ENCODE peak calls at places on chromosomes 7 and 10, in ten cellular contexts. N is SK-N-SH; A is psoas muscle; I is transverse colon; U is colonic mucosa; B is Panc1; C is mesenchymal stem cell; R is breast epithelium; F is suprapubic skin; Z is naive thymus-derived CD4-positive, alpha-beta T cell. O is an unnamed sample. For H3K4me1, the result is how much of the 10 kb centered on the place peaks cover.

GRCh38 chr10:88902328-88902789 is 22.3 kb downstream of the STAMBPL1 start:
- DNase-seq in N (no peak), A (no peak), I (no peak), U (no peak), B (no peak), C (no peak), R (no peak), F (no peak), Z (no peak), O (no peak)

GRCh38 chr7:148334959-148335577 is 255.5 kb upstream of the C7orf33 start:
- DNase-seq in N (no peak), A (no peak), I (no peak), U (no peak), B (no peak), C (peak), R (no peak), F (no peak), Z (no peak), O (no peak)

GRCh38 chr10:72027498-72027897 is 60.9 kb downstream of the SPOCK2 start:
- DNase-seq in N (no peak), A (no peak), I (peak), U (peak), B (no peak), C (peak), R (no peak), F (no peak), Z (no peak), O (no peak)

GRCh38 chr7:89312561-89312960 is 517.0 kb upstream of the TEX47 start:
- DNase-seq in N (peak), A (no peak), I (no peak), U (no peak), B (no peak), C (no peak), R (no peak), F (no peak), Z (no peak), O (no peak)

GRCh38 chr7:15495170-15495569 is 66.6 kb downstream of the AGMO start:
- DNase-seq in N (peak), A (no peak), I (no peak), U (no peak), B (no peak), C (no peak), R (no peak), F (no peak), Z (no peak), O (no peak)

GRCh38 chr10:13095094-13095493 is 4.9 kb upstream of the OPTN start:
- DNase-seq in N (no peak), A (no peak), I (no peak), U (no peak), B (no peak), C (peak), R (no peak), F (no peak), Z (no peak), O (no peak)

GRCh38 chr7:42197391-42197790 is 39.6 kb downstream of the GLI3 start:
- DNase-seq in N (no peak), A (no peak), I (no peak), U (no peak), B (no peak), C (peak), R (no peak), F (no peak), Z (no peak), O (no peak)

GRCh38 chr7:18354686-18355085 is 140.9 kb upstream of the HDAC9 start:
- DNase-seq in N (no peak), A (no peak), I (no peak), U (no peak), B (no peak), C (peak), R (no peak), F (no peak), Z (no peak), O (no peak)

GRCh38 chr7:124857672-124858235 is 71.9 kb downstream of the POT1 start:
- DNase-seq in N (no peak), A (no peak), I (no peak), U (no peak), B (no peak), C (no peak), R (no peak), F (no peak), Z (no peak), O (no peak)

GRCh38 chr7:106012184-106012583 is 49.1 kb downstream of the CDHR3 start:
- DNase-seq in N (no peak), A (no peak), I (no peak), U (no peak), B (no peak), C (no peak), R (no peak), F (no peak), Z (no peak), O (no peak)

GRCh38 chr10:2020841-2021240 is 283.5 kb upstream of the ADARB2 start:
- DNase-seq in N (no peak), A (no peak), I (no peak), U (no peak), B (no peak), C (no peak), R (no peak), F (no peak), Z (no peak), O (no peak)

GRCh38 chr10:87752571-87752970 is 65.5 kb downstream of the ATAD1 start:
- DNase-seq in N (no peak), A (no peak), I (no peak), U (no peak), B (no peak), C (peak), R (no peak), F (no peak), Z (no peak), O (no peak)

GRCh38 chr7:101559586-101559985 is 69.5 kb downstream of the MYL10 start:
- DNase-seq in N (no peak), A (peak), I (no peak), U (no peak), B (no peak), C (no peak), R (no peak), F (peak), Z (no peak), O (no peak)

GRCh38 chr10:31020128-31020527 is 11.5 kb downstream of the ZNF438 start:
- DNase-seq in N (no peak), A (no peak), I (no peak), U (no peak), B (no peak), C (no peak), R (no peak), F (no peak), Z (no peak), O (no peak)

GRCh38 chr7:36245900-36246299 is 92.8 kb downstream of the EEPD1 start:
- DNase-seq in N (no peak), A (no peak), I (no peak), U (no peak), B (no peak), C (no peak), R (no peak), F (no peak), Z (no peak), O (no peak)

GRCh38 chr10:3651969-3652653 is 132.9 kb downstream of the KLF6 start:
- DNase-seq in N (no peak), A (no peak), I (no peak), U (no peak), B (no peak), C (no peak), R (no peak), F (no peak), Z (no peak), O (no peak)

GRCh38 chr10:127314797-127315196 is 118.4 kb upstream of the INSYN2A start:
- DNase-seq in N (no peak), A (no peak), I (no peak), U (no peak), B (no peak), C (no peak), R (no peak), F (no peak), Z (no peak), O (no peak)

GRCh38 chr7:66807736-66808135 is 67.2 kb downstream of the RABGEF1 start:
- DNase-seq in N (no peak), A (no peak), I (no peak), U (no peak), B (no peak), C (no peak), R (no peak), F (no peak), Z (no peak), O (no peak)

GRCh38 chr7:88429382-88429781 is 122.7 kb upstream of the STEAP4 start:
- DNase-seq in N (no peak), A (no peak), I (no peak), U (no peak), B (no peak), C (no peak), R (no peak), F (no peak), Z (no peak), O (no peak)

GRCh38 chr7:9097565-9098060 is 664.2 kb downstream of the NXPH1 start:
- DNase-seq in N (no peak), A (no peak), I (no peak), U (no peak), B (no peak), C (no peak), R (no peak), F (no peak), Z (no peak), O (no peak)

GRCh38 chr10:3347413-3348147 is 175.0 kb upstream of the PITRM1 start:
- DNase-seq in N (no peak), A (no peak), I (no peak), U (no peak), B (no peak), C (no peak), R (peak), F (no peak), Z (no peak), O (no peak)

GRCh38 chr10:101818958-101819633 is 852 bp upstream of the OGA start:
- DNase-seq in N (no peak), A (no peak), I (peak), U (peak), B (no peak), C (peak), R (no peak), F (no peak), Z (peak), O (no peak)

GRCh38 chr10:12419279-12419847 is 70.0 kb downstream of the CAMK1D start:
- DNase-seq in N (no peak), A (peak), I (no peak), U (no peak), B (peak), C (peak), R (no peak), F (peak), Z (no peak), O (peak)

GRCh38 chr7:29415215-29415614 is 148.4 kb upstream of the PRR15 start:
- DNase-seq in N (no peak), A (no peak), I (no peak), U (no peak), B (no peak), C (no peak), R (no peak), F (no peak), Z (no peak), O (no peak)

GRCh38 chr7:119996634-119997033 is 276.3 kb upstream of the KCND2 start:
- DNase-seq in N (no peak), A (no peak), I (no peak), U (no peak), B (no peak), C (peak), R (no peak), F (no peak), Z (no peak), O (no peak)

GRCh38 chr7:108310351-108310750 is 145.9 kb downstream of the NRCAM start:
- DNase-seq in N (no peak), A (no peak), I (no peak), U (no peak), B (no peak), C (peak), R (no peak), F (no peak), Z (no peak), O (no peak)

DNA sequence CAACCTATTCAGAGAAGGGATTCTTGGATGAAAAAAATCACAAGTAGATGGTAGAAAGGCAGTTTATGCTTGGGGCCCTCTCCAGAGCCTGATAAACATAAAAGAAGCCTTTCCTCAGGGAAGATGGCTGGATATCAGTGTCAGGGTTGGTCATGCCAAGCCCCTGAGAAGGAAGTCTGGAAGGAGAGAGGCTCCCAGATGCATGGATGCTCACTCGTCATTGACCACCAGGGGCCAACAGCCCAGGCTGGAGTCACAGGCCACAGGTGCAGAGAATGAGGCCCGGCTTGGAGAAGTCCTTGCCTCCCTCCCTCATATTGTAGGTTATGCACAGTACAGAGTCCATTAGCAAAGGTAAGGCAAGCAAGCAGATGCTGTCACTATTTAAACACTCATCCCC is 506.7 kb downstream of the GRID1 start:
- DNase-seq in N (no peak), A (no peak), I (no peak), U (no peak), B (no peak), C (no peak), R (no peak), F (no peak), Z (no peak), O (no peak)
- H3K27ac ChIP-seq in N (no peak), A (no peak), I (no peak), U (no peak), B (no peak), C (no peak), R (no peak), F (no peak), Z (no peak), O (no peak)

DNA sequence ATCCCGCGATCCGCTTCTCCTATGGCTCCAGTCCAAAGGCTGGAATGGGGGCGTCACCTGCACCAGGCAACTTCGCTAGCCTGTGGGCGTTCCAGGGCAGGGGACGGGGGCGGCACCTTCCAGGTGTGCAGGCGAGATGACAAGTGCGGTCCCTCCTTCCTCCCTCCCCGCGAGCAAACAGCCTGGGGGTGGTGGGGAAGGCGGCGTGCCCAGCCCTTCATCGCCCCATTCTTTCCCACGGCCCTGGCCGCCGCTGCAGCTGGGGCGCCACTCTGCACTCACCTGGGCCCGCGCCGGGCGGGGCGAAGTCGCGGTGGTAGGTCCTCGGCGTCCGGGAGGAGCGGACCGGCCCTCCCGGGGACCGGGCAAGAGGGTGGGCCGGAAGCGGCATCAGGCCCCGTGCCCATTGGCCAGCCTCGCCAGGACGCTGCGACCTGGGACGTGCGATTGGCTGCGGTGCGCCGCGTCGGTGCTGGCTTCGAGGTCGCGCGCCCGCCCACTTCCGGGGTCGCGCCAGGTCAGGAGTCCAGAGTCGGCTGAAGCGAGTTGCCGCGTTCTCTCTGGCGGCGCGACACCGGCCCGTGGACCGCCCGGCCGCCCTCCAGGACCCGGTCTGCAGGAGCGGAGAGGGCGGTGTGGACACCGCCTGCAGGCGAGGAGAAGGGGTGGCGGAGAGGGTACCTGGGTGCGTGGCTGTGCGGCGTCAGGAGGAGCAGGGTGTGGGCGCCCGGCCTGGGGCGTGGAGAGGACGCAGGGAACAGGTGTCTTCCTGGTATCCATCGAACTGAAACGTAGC is at the start of gene TECPR1:
- DNase-seq in N (peak), A (peak), I (peak), U (peak), B (peak), C (peak), R (peak), F (peak), Z (peak), O (peak)
- H3K4me1 ChIP-seq in N (under half), A (under half), I (under half), U (under half), B (under half), C (under half), R (under half), F (under half), Z (under half), O (under half)

DNA sequence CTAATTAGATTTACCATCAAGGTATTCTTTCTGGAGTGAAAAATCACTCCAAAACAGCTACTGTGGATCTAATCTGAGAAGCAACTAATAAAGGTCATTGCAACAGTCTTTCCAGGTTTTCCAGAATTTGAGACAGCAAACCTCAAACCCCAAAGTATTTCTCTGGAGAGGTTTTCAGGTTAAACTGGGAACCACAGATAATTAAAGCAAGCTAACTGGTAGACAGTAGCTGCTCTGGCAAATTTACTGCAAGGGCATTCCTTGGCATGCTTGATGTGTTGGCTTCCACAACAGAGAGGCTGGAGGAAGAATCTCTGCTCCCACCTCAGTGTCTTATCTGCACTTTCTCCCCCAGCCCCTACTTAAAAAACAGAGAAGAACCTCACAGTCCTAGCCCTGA is 140.0 kb upstream of the NRBF2 start:
- DNase-seq in N (no peak), A (no peak), I (no peak), U (no peak), B (no peak), C (no peak), R (no peak), F (no peak), Z (no peak), O (no peak)
- H3K27ac ChIP-seq in N (no peak), A (no peak), I (no peak), U (no peak), B (no peak), C (no peak), R (peak), F (peak), Z (no peak), O (no peak)

GRCh38 chr7:1618475-1618874 is 48.6 kb upstream of the PSMG3 start:
- DNase-seq in N (no peak), A (no peak), I (no peak), U (no peak), B (no peak), C (no peak), R (no peak), F (no peak), Z (no peak), O (no peak)
- H3K4me1 ChIP-seq in N (under half), A (under half), I (under half), U (under half), B (under half), C (under half), R (under half), F (under half), Z (under half), O (under half)

DNA sequence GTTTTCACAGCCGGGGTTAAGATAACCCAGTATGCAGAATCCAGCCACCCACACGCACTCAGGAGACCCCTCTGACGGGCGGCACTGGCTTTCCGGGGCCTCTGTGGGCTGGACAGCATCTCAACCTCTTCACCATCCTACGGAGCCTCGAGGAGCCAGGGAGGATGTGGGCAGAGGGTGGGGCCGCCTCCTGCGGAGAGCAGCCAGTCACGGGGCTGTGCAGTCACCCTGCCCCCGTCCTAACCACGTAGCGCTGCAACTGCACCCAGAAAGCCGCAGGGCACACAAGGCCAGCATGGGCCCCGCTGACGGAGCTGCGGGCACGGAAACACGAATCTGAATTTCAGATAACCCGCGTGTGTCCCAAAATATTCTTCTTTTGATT is 270.3 kb downstream of the ELFN1 start:
- DNase-seq in N (no peak), A (peak), I (peak), U (peak), B (no peak), C (no peak), R (no peak), F (no peak), Z (peak), O (peak)
- H3K27ac ChIP-seq in N (no peak), A (no peak), I (no peak), U (peak), B (no peak), C (peak), R (peak), F (no peak), Z (peak), O (peak)

DNA sequence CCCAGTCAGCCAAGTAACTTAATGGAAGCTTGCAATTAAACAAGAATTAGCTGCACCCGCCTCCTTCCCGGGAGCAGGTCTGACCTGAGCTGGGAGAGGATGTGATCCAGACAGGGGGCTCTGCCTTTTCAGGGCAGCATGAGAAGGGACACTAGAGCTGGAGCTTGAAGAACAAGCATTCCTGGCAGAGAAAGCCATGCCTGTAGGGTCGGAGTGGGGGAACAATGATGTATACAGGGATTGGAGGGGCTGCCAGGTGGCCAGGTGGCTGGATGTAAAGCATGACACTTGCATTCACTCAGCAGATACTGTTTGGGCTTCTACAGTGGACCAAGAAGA is 112.5 kb downstream of the GRK5 start:
- DNase-seq in N (no peak), A (no peak), I (no peak), U (no peak), B (no peak), C (no peak), R (no peak), F (no peak), Z (no peak), O (no peak)
- H3K4me1 ChIP-seq in N (under half), A (under half), I (under half), U (under half), B (half or more), C (half or more), R (under half), F (under half), Z (under half), O (under half)

O was measured in CD8-positive, alpha-beta T cell.